ENCODE peak calls at places on chromosome 12, in seven cellular contexts. S is H54, Y is GM12891, N is body of pancreas, W is right lobe of liver, I is suprapubic skin, H is stomach. A is an unnamed sample.

GRCh38 chr12:121444842-121445202 is 44.9 kb downstream of the RNF34 start:
- DNase-seq in N (no peak), I (no peak), Y (no peak), W (no peak), S (no peak), H (no peak), A (no peak)

GRCh38 chr12:48263617-48264016 is 60.5 kb upstream of the OR10AD1 start:
- DNase-seq in W (no peak), Y (no peak), N (no peak), I (no peak), H (no peak), S (no peak), A (no peak)

GRCh38 chr12:62802981-62803380 is 132.0 kb downstream of the PPM1H start:
- DNase-seq in I (no peak), Y (no peak), W (no peak), S (no peak), H (no peak), N (no peak), A (no peak)

GRCh38 chr12:74412607-74413230 is 124.9 kb upstream of the ATXN7L3B start:
- DNase-seq in S (no peak), H (no peak), N (no peak), Y (no peak), I (no peak), W (no peak), A (no peak)

GRCh38 chr12:116662612-116663144 is 75.2 kb downstream of the SPRING1 start:
- DNase-seq in H (no peak), N (peak; percentile 61), Y (no peak), W (peak; percentile 93), I (no peak), S (no peak), A (peak; percentile 56)

GRCh38 chr12:104230304-104230703 is 14.7 kb downstream of the TXNRD1 start:
- DNase-seq in I (no peak), H (no peak), S (no peak), W (no peak), N (no peak), Y (no peak), A (no peak)

GRCh38 chr12:107447336-107447735 is 238.3 kb upstream of the PWP1 start:
- DNase-seq in W (no peak), S (no peak), N (no peak), H (no peak), I (no peak), Y (no peak), A (no peak)

GRCh38 chr12:109718390-109718789 is 4.8 kb downstream of the FAM222A start:
- DNase-seq in W (no peak), N (no peak), I (no peak), S (no peak), Y (no peak), H (no peak), A (no peak)

GRCh38 chr12:95548056-95548538 is 3.2 kb downstream of the USP44 start:
- DNase-seq in W (peak; percentile 54), N (peak; percentile 65), S (no peak), Y (peak; percentile 20), I (peak; percentile 71), H (peak; percentile 29), A (peak; percentile 48)

GRCh38 chr12:89948266-89949175 is 239.9 kb upstream of the ATP2B1 start:
- DNase-seq in N (no peak), I (no peak), W (no peak), S (no peak), H (no peak), Y (no peak), A (no peak)

GRCh38 chr12:67750528-67751183 is 102.1 kb downstream of the DYRK2 start:
- DNase-seq in S (no peak), H (no peak), I (no peak), N (no peak), W (no peak), Y (no peak), A (no peak)

GRCh38 chr12:62256408-62257079 is 3.7 kb upstream of the USP15 start:
- DNase-seq in N (peak; percentile 57), S (no peak), Y (no peak), I (no peak), W (no peak), H (no peak), A (no peak)

GRCh38 chr12:74021937-74022336 is 515.7 kb upstream of the ATXN7L3B start:
- DNase-seq in N (peak; percentile 71), H (peak; percentile 48), I (no peak), W (peak; percentile 73), Y (no peak), S (peak; percentile 3), A (peak; percentile 48)

GRCh38 chr12:54208591-54208990 is 19.8 kb upstream of the SMUG1 start:
- DNase-seq in I (no peak), H (no peak), N (no peak), Y (no peak), W (peak; percentile 35), S (no peak), A (no peak)

GRCh38 chr12:11651377-11651776 is 1.9 kb downstream of the ETV6 start:
- DNase-seq in Y (no peak), I (no peak), H (no peak), N (no peak), W (no peak), S (no peak), A (no peak)

GRCh38 chr12:11651785-11652184 is 2.3 kb downstream of the ETV6 start:
- DNase-seq in W (no peak), N (no peak), I (no peak), S (no peak), Y (no peak), H (no peak), A (no peak)

GRCh38 chr12:11650697-11651281 is 1.3 kb downstream of the ETV6 start:
- DNase-seq in I (no peak), S (no peak), N (no peak), H (no peak), W (no peak), Y (no peak), A (no peak)

GRCh38 chr12:11653215-11653753 is 3.8 kb downstream of the ETV6 start:
- DNase-seq in W (no peak), Y (no peak), N (no peak), H (no peak), I (no peak), S (no peak), A (peak; percentile 36)

GRCh38 chr12:11652351-11653040 is 3.0 kb downstream of the ETV6 start:
- DNase-seq in N (peak; percentile 27), H (peak; percentile 42), Y (no peak), I (no peak), W (no peak), S (no peak), A (peak; percentile 50)
- TF ChIP-seq POLR2A in N (no peak), H (no peak), Y (peak; percentile 98), I (no peak), W (peak; percentile 40), S (no peak), A (no peak)

GRCh38 chr12:76420221-76420620 is 72.0 kb upstream of the BBS10 start:
- DNase-seq in N (no peak), I (no peak), S (no peak), W (no peak), H (no peak), Y (no peak), A (no peak)

GRCh38 chr12:76422154-76422877 is 74.1 kb upstream of the BBS10 start:
- DNase-seq in H (no peak), N (no peak), S (no peak), I (no peak), Y (no peak), W (no peak), A (no peak)

GRCh38 chr12:76413121-76413520 is 64.9 kb upstream of the BBS10 start:
- DNase-seq in I (no peak), W (no peak), N (no peak), Y (no peak), H (no peak), S (no peak), A (no peak)

GRCh38 chr12:76422878-76423438 is 74.7 kb upstream of the BBS10 start:
- DNase-seq in N (no peak), S (peak; percentile 6), W (no peak), I (no peak), Y (no peak), H (no peak), A (no peak)

DNA sequence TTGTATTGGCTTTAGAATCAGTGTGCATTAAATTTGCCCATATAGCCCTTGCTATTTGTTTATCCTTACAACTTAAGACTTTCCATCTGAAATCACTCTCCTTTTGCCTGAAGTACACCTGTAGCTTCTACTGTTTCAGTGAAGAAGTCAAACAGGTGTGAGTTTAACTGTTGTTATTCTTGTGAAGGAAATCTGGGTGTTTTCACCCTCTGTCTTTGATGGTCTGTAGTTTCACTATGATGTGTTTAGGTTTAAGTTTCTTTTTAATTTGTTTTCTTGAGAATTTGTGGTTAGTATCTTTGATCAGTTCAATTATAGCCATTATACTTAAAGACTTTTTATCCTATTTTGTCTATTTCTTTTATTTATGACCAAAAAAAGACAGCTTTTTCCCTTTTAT is 68.9 kb upstream of the BBS10 start:
- DNase-seq in Y (no peak), W (no peak), I (no peak), N (no peak), S (no peak), H (no peak), A (no peak)
- TF ChIP-seq POLR2A in Y (no peak), W (no peak), I (no peak), N (no peak), S (no peak), H (no peak), A (no peak)

DNA sequence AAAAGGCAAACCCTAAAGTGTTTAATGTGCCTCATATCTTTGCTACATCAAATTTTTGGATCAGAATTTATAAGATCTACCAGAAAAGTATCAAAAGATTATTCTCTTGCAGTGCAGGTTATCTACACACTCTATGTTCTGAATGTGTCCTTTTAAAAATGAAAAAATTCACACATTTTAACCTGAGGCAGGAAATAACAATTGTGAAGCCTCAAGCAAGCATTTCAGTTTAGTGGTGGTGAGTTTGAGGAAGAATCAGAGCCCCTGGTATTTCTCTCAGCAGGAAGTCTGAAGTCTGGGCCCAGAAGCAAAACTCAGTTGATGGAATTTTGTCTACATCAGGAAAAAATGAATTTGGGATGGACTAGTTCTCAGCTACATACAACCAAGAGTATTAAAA is 137.0 kb upstream of the PZP start:
- DNase-seq in W (no peak), H (no peak), I (no peak), S (no peak), Y (no peak), N (no peak), A (no peak)
- TF ChIP-seq POLR2A in W (no peak), H (no peak), I (no peak), S (no peak), Y (no peak), N (no peak), A (no peak)

GRCh38 chr12:39442895-39443703 is at the start of gene KIF21A:
- DNase-seq in Y (peak; percentile 75), N (peak; percentile 96), S (peak; percentile 88), I (peak; percentile 90), H (peak; percentile 94), W (peak; percentile 96), A (peak; percentile 96)
- TF ChIP-seq POLR2A in Y (peak; percentile 83), N (peak; percentile 98), S (peak; percentile 86), I (peak; percentile 67), H (peak; percentile 80), W (peak; percentile 97), A (peak; percentile 61)